ENCODE peak calls at places on chromosome 19, in four cellular contexts. W is neuronal stem cell, I is H9, C is H1. H is an unnamed sample.

GRCh38 chr19:42125536-42125935 is 6.7 kb downstream of the POU2F2 start:
- DNase-seq in C (no peak), I (peak; percentile 51), W (no peak), H (no peak)

GRCh38 chr19:46629546-46630025 is 4.7 kb upstream of the PTGIR start:
- DNase-seq in C (no peak), W (no peak), I (no peak), H (no peak)

GRCh38 chr19:41936961-41937360 is 8.7 kb upstream of the ERFL start:
- DNase-seq in C (no peak), I (no peak), W (no peak), H (no peak)

GRCh38 chr19:19447536-19448237 is 42.2 kb downstream of the GATAD2A start:
- DNase-seq in W (no peak), I (peak; percentile 31), C (no peak), H (no peak)

GRCh38 chr19:14563989-14564650 is 7.7 kb downstream of the NDUFB7 start:
- DNase-seq in C (peak; percentile 89), I (peak; percentile 98), W (no peak), H (no peak)

GRCh38 chr19:35225951-35226350 is 2.6 kb downstream of the FAM187B start:
- DNase-seq in C (no peak), I (no peak), W (no peak), H (no peak)

GRCh38 chr19:41367848-41368301 is 3.9 kb upstream of the B9D2 start:
- DNase-seq in C (no peak), W (no peak), I (no peak), H (peak; percentile 93)

GRCh38 chr19:30228726-30229523 is 143.3 kb upstream of the ZNF536 start:
- DNase-seq in I (no peak), W (no peak), C (peak; percentile 58), H (no peak)

GRCh38 chr19:29833614-29834261 is 21.9 kb downstream of the CCNE1 start:
- DNase-seq in W (no peak), I (no peak), C (no peak), H (no peak)

GRCh38 chr19:30696514-30696913 is 324.3 kb downstream of the ZNF536 start:
- DNase-seq in C (peak; percentile 82), W (no peak), I (peak; percentile 87), H (peak; percentile 20)

GRCh38 chr19:9009935-9010651 is at the start of gene MUC16:
- DNase-seq in I (peak; percentile 36), W (no peak), C (no peak), H (no peak)

GRCh38 chr19:3343619-3344502 is 22.5 kb upstream of the NFIC start:
- DNase-seq in W (no peak), I (peak; percentile 62), C (no peak), H (peak; percentile 89)

GRCh38 chr19:46728693-46729339 is 11.9 kb upstream of the PRKD2 start:
- DNase-seq in I (peak; percentile 77), W (peak; percentile 43), C (peak; percentile 90), H (peak; percentile 57)

GRCh38 chr19:30209617-30210600 is 162.3 kb upstream of the ZNF536 start:
- DNase-seq in W (no peak), C (peak; percentile 43), I (peak; percentile 26), H (no peak)

GRCh38 chr19:35056513-35057063 is 15.1 kb downstream of the HPN start:
- DNase-seq in I (no peak), C (no peak), W (no peak), H (no peak)

GRCh38 chr19:47019431-47020041 is at the start of gene NPAS1:
- DNase-seq in C (peak; percentile 84), I (peak; percentile 66), W (no peak), H (no peak)

GRCh38 chr19:47495478-47496372 is 11.7 kb upstream of the KPTN start:
- DNase-seq in C (no peak), W (no peak), I (no peak), H (no peak)

GRCh38 chr19:49629659-49630058 is 10.3 kb downstream of the RRAS start:
- DNase-seq in C (no peak), W (no peak), I (no peak), H (no peak)

GRCh38 chr19:19218911-19219310 is 7.2 kb downstream of the NCAN start:
- DNase-seq in I (no peak), C (no peak), W (no peak), H (no peak)

GRCh38 chr19:11233073-11233472 is 6.3 kb upstream of the ANGPTL8 start:
- DNase-seq in I (no peak), C (no peak), W (no peak), H (no peak)

GRCh38 chr19:29381353-29382203 is 144.2 kb upstream of the VSTM2B start:
- DNase-seq in C (peak; percentile 31), I (peak; percentile 14), W (no peak), H (no peak)

GRCh38 chr19:27972291-27973040 is 1240.5 kb downstream of the UQCRFS1 start:
- DNase-seq in I (no peak), C (no peak), W (no peak), H (no peak)

GRCh38 chr19:28130066-28130511 is 1082.9 kb downstream of the UQCRFS1 start:
- DNase-seq in W (no peak), I (no peak), C (no peak), H (no peak)

GRCh38 chr19:51735759-51736449 is 12.1 kb upstream of the HAS1 start:
- DNase-seq in W (no peak), C (no peak), I (no peak), H (peak; percentile 88)

GRCh38 chr19:48628486-48629296 is 8.5 kb downstream of the DBP start:
- DNase-seq in C (no peak), I (peak; percentile 32), W (no peak), H (no peak)

GRCh38 chr19:39833464-39834286 is at the start of gene DYRK1B:
- DNase-seq in C (peak; percentile 95), I (peak; percentile 97), W (peak; percentile 96), H (peak; percentile 80)
- H2AK5ac ChIP-seq in C (peak within 1 kb of the TSS; percentile 65), I (no peak within 1 kb of the TSS), W (peak within 1 kb of the TSS; percentile 83), H (peak within 1 kb of the TSS; percentile 5)

DNA sequence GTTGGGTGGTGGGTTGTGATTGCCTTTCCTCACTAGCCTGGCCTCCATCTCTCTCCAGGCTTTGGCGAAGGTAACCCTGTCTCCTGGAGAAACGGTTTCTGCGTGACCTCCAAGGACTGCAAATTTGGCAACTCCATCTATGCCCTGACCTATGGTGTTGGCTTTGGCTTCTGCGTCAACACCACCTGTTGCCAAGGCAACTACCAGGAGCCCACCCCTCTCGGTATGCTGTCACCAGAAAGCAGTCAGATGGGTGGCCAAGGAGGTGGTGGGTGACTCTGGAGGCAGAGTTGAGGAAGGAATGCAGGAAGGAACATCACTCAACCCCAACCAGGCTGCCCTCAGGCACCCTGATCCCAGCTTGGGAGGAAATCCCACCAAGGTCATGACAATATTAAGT is 18.6 kb upstream of the IRGC start:
- DNase-seq in W (no peak), C (no peak), I (no peak), H (no peak)
- H2AK5ac ChIP-seq in W (peak overlapping the region; percentile 17), C (no peak overlapping the region), I (no peak overlapping the region), H (no peak overlapping the region)

DNA sequence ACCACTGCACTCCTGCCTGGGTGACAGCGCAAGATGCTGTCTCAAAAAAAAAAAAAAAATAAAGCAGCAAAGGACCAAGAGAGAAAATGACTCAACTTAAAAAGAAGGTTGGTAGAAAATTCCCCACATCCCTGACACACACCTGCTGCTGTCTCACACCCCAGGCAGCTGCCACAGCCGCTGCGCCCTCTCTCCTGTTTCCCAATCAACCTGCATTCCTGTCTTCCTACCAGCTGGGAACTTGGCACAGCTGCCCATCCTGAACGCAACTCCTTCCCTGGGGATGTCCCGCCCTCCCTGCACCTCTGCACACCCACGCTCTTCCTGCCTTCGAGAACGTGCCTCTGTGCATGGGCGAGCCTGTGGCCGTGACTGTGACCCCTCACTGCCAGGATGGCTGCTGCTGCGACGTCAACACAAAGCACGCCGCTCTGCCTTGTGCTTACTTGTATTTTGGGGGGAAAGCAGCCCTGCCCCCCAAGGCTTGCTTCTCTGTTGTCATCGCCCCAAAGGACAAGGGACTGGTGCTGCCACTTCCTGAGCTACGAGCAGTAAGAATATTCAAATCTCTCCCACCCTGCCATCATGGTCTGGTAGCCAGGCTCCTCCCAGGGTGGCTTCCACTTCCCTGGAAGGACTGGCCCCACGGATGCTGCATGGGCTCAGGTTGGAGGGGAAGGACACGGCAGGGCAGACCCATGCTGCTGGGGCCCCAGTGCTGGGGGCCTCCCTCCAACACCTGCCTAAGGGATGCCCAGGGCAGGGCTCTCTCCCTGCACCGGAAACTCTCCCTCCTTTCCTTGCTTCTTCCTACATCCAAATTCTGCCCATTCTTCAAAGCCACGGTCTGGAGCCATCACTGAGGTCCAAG is 20.7 kb downstream of the SH3GL1 start:
- DNase-seq in W (no peak), I (no peak), C (no peak), H (peak; percentile 89)
- H2AK5ac ChIP-seq in W (no peak overlapping the region), I (no peak overlapping the region), C (peak overlapping the region; percentile 32), H (no peak overlapping the region)

GRCh38 chr19:4704317-4704673 is 19.3 kb downstream of the DPP9 start:
- DNase-seq in C (no peak), I (no peak), W (no peak), H (no peak)

GRCh38 chr19:4701557-4701956 is 22.1 kb downstream of the DPP9 start:
- DNase-seq in C (no peak), I (no peak), W (no peak), H (no peak)

GRCh38 chr19:4705413-4706131 is 18.1 kb downstream of the DPP9 start:
- DNase-seq in W (no peak), I (no peak), C (no peak), H (no peak)

GRCh38 chr19:4702764-4703163 is 20.9 kb downstream of the DPP9 start:
- DNase-seq in W (no peak), C (no peak), I (no peak), H (no peak)

GRCh38 chr19:4703671-4704316 is 19.8 kb downstream of the DPP9 start:
- DNase-seq in C (no peak), I (no peak), W (no peak), H (no peak)
- H2AK5ac ChIP-seq in C (no peak overlapping the region), I (no peak overlapping the region), W (no peak overlapping the region), H (no peak overlapping the region)

DNA sequence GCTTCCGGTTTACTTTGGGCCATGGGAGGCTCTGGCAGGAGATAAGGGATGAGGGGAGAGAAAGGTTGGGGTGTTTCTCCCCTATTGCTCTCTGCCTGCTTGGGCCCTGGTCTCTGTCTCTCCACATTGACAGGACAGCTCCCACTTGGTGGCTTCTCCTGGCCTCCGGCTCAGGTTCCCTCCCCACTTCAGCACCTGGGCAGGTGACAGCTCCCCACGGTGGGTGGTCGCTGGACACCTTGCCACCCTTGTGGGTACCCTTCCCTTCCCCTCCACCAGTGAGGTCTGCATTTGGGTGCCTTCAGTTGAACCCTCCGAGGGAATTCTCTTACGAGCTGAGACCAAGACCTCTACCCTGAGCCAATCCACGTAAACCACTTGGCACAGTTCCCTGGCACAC is 93.8 kb downstream of the IER2 start:
- DNase-seq in I (no peak), C (no peak), W (no peak), H (no peak)
- H2AK5ac ChIP-seq in I (no peak overlapping the region), C (no peak overlapping the region), W (no peak overlapping the region), H (no peak overlapping the region)

GRCh38 chr19:18156841-18157464 is 4.0 kb downstream of the PIK3R2 start:
- DNase-seq in W (no peak), I (no peak), C (no peak), H (no peak)

GRCh38 chr19:18157465-18158063 is 4.6 kb downstream of the PIK3R2 start:
- DNase-seq in I (peak; percentile 76), C (peak; percentile 62), W (no peak), H (no peak)

GRCh38 chr19:18155095-18156087 is 2.4 kb downstream of the PIK3R2 start:
- DNase-seq in W (no peak), I (no peak), C (no peak), H (no peak)

GRCh38 chr19:18158471-18158870 is 5.5 kb downstream of the PIK3R2 start:
- DNase-seq in I (no peak), C (no peak), W (no peak), H (no peak)

GRCh38 chr19:18156268-18156667 is 3.3 kb downstream of the PIK3R2 start:
- DNase-seq in W (no peak), C (no peak), I (no peak), H (no peak)
- H2AK5ac ChIP-seq in W (peak overlapping the region; percentile 81), C (no peak overlapping the region), I (no peak overlapping the region), H (no peak overlapping the region)

H was measured in trophoblast cell.